ENCODE peak calls at places on chromosomes 5 and 9, in eight cellular contexts. X is colonic mucosa, R is endodermal cell, L is A673, W is GM23248, D is cardiac fibroblast, S is mammary epithelial cell, M is tibial nerve. U is an unnamed sample.

GRCh38 chr5:75202935-75203334 is 33.7 kb downstream of the ANKRD31 start:
- DNase-seq in R (no peak), L (no peak), M (no peak), D (no peak), X (no peak), W (no peak), S (no peak), U (no peak)

GRCh38 chr5:13930721-13931246 is 13.7 kb downstream of the DNAH5 start:
- DNase-seq in L (no peak), W (no peak), D (no peak), S (no peak), R (no peak), X (no peak), M (no peak), U (no peak)

GRCh38 chr9:137873408-137873807 is 4.2 kb upstream of the CACNA1B start:
- DNase-seq in S (no peak), L (no peak), M (no peak), R (no peak), W (no peak), X (no peak), D (no peak), U (no peak)

GRCh38 chr5:147918899-147919298 is 12.6 kb upstream of the C5orf46 start:
- DNase-seq in L (no peak), S (peak; percentile 32), M (no peak), R (no peak), X (no peak), D (no peak), W (no peak), U (no peak)

GRCh38 chr9:81989700-81990099 is 1.1 kb downstream of the SPATA31D1 start:
- DNase-seq in D (no peak), S (no peak), M (no peak), X (no peak), R (no peak), L (no peak), W (no peak), U (no peak)

GRCh38 chr9:104961238-104961637 is 33.3 kb upstream of the ABCA1 start:
- DNase-seq in L (peak; percentile 85), W (peak; percentile 46), M (no peak), D (peak; percentile 44), R (peak; percentile 81), S (peak; percentile 71), X (peak; percentile 71), U (no peak)

GRCh38 chr5:132883261-132883834 is 9.9 kb downstream of the LEAP2 start:
- DNase-seq in L (peak; percentile 72), W (peak; percentile 89), S (peak; percentile 49), X (peak; percentile 47), R (peak; percentile 66), D (peak; percentile 82), M (no peak), U (peak; percentile 63)

GRCh38 chr9:7799234-7799933 is at the start of gene DMAC1:
- DNase-seq in W (peak; percentile 91), R (peak; percentile 94), D (peak; percentile 89), S (peak; percentile 83), M (peak; percentile 16), X (peak; percentile 87), L (peak; percentile 91), U (peak; percentile 45)

GRCh38 chr9:124835026-124835501 is 18.2 kb upstream of the WDR38 start:
- DNase-seq in X (peak; percentile 38), S (peak; percentile 86), L (peak; percentile 84), W (peak; percentile 63), R (no peak), D (peak; percentile 90), M (peak; percentile 74), U (peak; percentile 42)

GRCh38 chr5:141692533-141692888 is 10.5 kb upstream of the ARAP3 start:
- DNase-seq in L (no peak), D (no peak), W (no peak), R (no peak), S (no peak), X (no peak), M (no peak), U (no peak)
- H3K4me3 ChIP-seq in L (peak overlapping the region; percentile 44), D (peak overlapping the region; percentile 53), W (peak overlapping the region; percentile 72), R (peak overlapping the region; percentile 79), S (no peak overlapping the region), X (peak overlapping the region; percentile 24), M (peak overlapping the region; percentile 26), U (peak overlapping the region; percentile 5)

GRCh38 chr5:66932446-66932845 is 264.2 kb downstream of the CD180 start:
- DNase-seq in L (no peak), S (no peak), D (no peak), W (peak; percentile 8), R (no peak), X (no peak), M (no peak), U (no peak)
- H3K4me3 ChIP-seq in L (no peak overlapping the region), S (no peak overlapping the region), D (no peak overlapping the region), W (no peak overlapping the region), R (no peak overlapping the region), X (no peak overlapping the region), M (no peak overlapping the region), U (no peak overlapping the region)

GRCh38 chr9:37029304-37029775 is 4.7 kb downstream of the PAX5 start:
- DNase-seq in W (no peak), S (no peak), X (no peak), D (no peak), L (no peak), R (peak; percentile 64), M (no peak), U (no peak)
- H3K4me3 ChIP-seq in W (no peak overlapping the region), S (no peak overlapping the region), X (no peak overlapping the region), D (no peak overlapping the region), L (no peak overlapping the region), R (peak overlapping the region; percentile 39), M (no peak overlapping the region), U (no peak overlapping the region)

GRCh38 chr9:21266733-21267132 is 26.9 kb upstream of the IFNA14 start:
- DNase-seq in R (no peak), W (no peak), L (no peak), D (no peak), S (no peak), M (no peak), X (no peak), U (no peak)

GRCh38 chr9:21265421-21266189 is 25.8 kb upstream of the IFNA14 start:
- DNase-seq in R (no peak), X (no peak), M (no peak), D (no peak), S (peak; percentile 52), W (no peak), L (no peak), U (no peak)

GRCh38 chr9:21267141-21267540 is 27.3 kb upstream of the IFNA14 start:
- DNase-seq in W (no peak), R (no peak), X (no peak), D (no peak), M (no peak), S (no peak), L (no peak), U (no peak)

DNA sequence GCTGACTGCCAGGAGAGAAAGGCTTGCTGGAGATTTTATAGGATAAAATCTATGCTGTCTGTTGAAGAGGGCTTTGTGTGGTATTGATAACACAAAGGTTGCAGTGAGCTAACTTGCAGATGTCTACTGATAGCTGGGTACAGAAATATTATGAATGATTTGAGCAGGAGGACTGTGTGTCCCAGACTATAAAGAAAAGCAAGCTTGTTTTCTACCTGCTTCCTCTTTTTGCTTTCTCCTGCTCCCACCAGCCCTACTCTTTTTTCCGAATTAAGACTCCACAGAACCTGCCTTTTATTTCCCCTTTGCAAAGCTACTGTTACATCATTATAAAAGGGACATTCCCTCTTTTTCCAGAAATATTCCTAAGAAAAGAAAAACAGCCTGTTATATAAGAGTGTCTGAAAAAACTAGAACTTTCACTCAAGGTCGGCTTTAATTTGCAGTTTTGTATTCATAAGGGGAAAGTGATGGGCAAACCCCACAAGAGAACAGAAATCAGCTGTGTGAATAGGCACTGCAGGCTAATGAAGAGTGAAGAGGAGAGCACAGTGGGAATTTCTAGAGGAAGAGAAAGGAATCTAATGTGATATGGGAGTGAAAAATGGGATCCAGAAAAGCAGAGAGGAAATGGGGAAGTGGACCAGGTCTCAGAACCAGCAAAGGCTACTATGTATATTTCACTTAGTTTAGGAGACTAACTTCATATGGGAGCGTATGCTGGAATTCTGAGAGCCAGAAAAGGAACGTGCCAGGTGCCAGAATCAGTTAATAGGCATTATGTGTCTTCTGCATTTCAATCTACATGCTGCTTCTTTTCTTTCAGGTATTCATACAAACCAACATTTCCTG is 28.2 kb upstream of the IFNA14 start:
- DNase-seq in L (no peak), S (no peak), X (no peak), R (no peak), W (no peak), M (no peak), D (no peak), U (no peak)
- H3K4me3 ChIP-seq in L (no peak overlapping the region), S (no peak overlapping the region), X (no peak overlapping the region), R (no peak overlapping the region), W (no peak overlapping the region), M (no peak overlapping the region), D (no peak overlapping the region), U (no peak overlapping the region)

DNA sequence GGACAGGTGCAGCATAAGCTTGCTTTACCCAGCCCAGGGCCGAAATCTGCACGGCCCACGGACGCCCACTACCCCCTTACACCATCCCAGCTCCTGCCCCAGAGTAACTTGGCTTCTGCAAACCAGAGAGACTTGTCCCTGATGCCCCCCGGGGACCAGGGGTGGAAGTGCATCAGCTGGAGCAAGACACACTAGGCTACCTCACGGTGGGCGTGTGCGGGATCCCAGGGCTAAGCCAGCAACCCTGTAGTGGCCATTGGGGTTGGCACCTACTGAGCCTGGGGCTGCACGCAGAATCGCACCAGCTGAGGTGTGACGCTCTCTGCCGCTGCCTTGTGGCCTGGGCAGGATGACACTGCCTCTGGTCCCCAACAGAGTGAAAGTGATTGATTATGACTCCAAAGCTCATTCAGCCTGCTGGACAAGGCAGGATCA is 6.1 kb upstream of the ZNF79 start:
- DNase-seq in X (no peak), L (peak; percentile 59), S (no peak), R (peak; percentile 93), D (peak; percentile 21), M (no peak), W (peak; percentile 51), U (no peak)
- H3K4me3 ChIP-seq in X (no peak overlapping the region), L (no peak overlapping the region), S (no peak overlapping the region), R (no peak overlapping the region), D (no peak overlapping the region), M (no peak overlapping the region), W (no peak overlapping the region), U (no peak overlapping the region)

DNA sequence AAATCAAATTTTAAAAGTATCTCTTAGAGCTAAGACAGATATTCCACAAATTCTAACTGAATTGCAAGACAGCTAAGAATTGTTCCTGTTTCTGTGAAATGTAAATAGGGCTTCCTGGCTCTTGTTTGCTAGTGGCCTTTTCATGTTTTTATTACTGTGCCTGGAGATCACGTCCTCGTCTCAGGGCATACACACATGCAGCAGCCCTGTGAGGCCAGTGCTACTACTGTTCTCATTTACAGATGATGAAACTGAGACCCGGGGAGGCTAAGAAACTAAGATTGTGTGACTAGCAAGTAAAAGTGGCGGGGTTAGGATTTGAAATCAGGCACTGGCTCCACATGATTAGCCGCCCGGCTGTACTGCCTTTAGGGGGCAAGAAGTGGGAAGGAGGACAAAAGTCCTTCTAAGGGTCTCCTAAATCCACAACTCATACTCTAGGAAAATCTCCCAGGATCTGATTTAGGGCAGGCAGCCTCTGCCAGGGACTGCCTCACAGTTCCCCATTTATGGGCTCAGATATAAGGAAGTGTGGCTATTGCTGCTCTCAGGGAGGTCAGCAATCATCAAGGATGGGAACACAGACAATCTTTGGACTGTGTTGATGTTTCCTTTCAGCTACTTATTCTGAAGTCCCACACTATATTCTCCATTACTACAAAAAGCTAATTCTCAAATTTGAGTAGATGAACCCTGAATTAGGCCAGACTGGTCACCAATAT is 7.9 kb downstream of the PRUNE2 start:
- DNase-seq in L (no peak), D (no peak), W (no peak), M (no peak), S (no peak), X (peak; percentile 35), R (no peak), U (no peak)
- H3K4me3 ChIP-seq in L (no peak overlapping the region), D (no peak overlapping the region), W (no peak overlapping the region), M (no peak overlapping the region), S (no peak overlapping the region), X (no peak overlapping the region), R (no peak overlapping the region), U (no peak overlapping the region)